ENCODE peak calls at places on chromosomes 7 and 10, in nine cellular contexts. L is stimulated activated CD8-positive, alpha-beta memory T cell treated with anti-CD3 and anti-CD28 coated beads, Interleukin-2, amount 100 ng/mL, for 1 hour; G is coronary artery; R is nephron progenitor cell; U is NCI-H1436; B is RCC 7860; Q is nucleus accumbens; Y is SK-N-DZ; F is CD4-positive, alpha-beta T cell. W is an unnamed sample.

GRCh38 chr7:135403302-135403701 is 106.6 kb downstream of the CNOT4 start:
- DNase-seq in L (no peak), G (no peak), R (no peak), U (no peak), B (no peak), Q (no peak), Y (no peak), F (no peak), W (no peak)

GRCh38 chr10:94299417-94299816 is 63.3 kb downstream of the NOC3L start:
- DNase-seq in L (no peak), G (no peak), R (no peak), U (no peak), B (peak; percentile 84), Q (no peak), Y (no peak), F (no peak), W (no peak)

GRCh38 chr10:71383972-71384687 is 12.6 kb upstream of the CDH23 start:
- DNase-seq in L (peak; percentile 49), G (no peak), R (peak; percentile 93), U (peak; percentile 62), B (peak; percentile 21), Q (peak; percentile 61), Y (peak; percentile 44), F (peak; percentile 67), W (peak; percentile 83)

GRCh38 chr10:77927343-77928256 is 1.0 kb upstream of the DLG5 start:
- DNase-seq in L (no peak), G (no peak), R (peak; percentile 12), U (no peak), B (no peak), Q (no peak), Y (peak; percentile 28), F (no peak), W (no peak)

GRCh38 chr10:52128056-52128683 is 185.9 kb upstream of the DKK1 start:
- DNase-seq in L (no peak), G (no peak), R (peak; percentile 41), U (no peak), B (no peak), Q (no peak), Y (no peak), F (no peak), W (no peak)

GRCh38 chr7:140512317-140513000 is 33.2 kb upstream of the MKRN1 start:
- DNase-seq in L (no peak), G (no peak), R (no peak), U (peak; percentile 5), B (no peak), Q (no peak), Y (peak; percentile 36), F (no peak), W (no peak)

GRCh38 chr10:43867667-43868361 is 219.1 kb upstream of the ZNF32 start:
- DNase-seq in L (no peak), G (peak; percentile 65), R (no peak), U (no peak), B (peak; percentile 81), Q (no peak), Y (peak; percentile 57), F (no peak), W (no peak)

GRCh38 chr10:43196981-43197833 is 59.0 kb downstream of the CSGALNACT2 start:
- DNase-seq in L (no peak), G (peak; percentile 60), R (no peak), U (no peak), B (no peak), Q (no peak), Y (no peak), F (no peak), W (no peak)

GRCh38 chr7:7051221-7051877 is 131.0 kb upstream of the C1GALT1 start:
- DNase-seq in L (no peak), G (no peak), R (no peak), U (no peak), B (no peak), Q (no peak), Y (no peak), F (no peak), W (no peak)

GRCh38 chr10:112768121-112768520 is 181.9 kb upstream of the TCF7L2 start:
- DNase-seq in L (no peak), G (no peak), R (no peak), U (no peak), B (no peak), Q (no peak), Y (no peak), F (no peak), W (no peak)